ENCODE peak calls at places on chromosome 21, in five cellular contexts. H is epithelial cell of proximal tubule, D is foreskin fibroblast, U is endodermal cell, P is transverse colon. I is an unnamed sample.

GRCh38 chr21:26843912-26844257 is 1.3 kb downstream of the ADAMTS1 start:
- DNase-seq in H (no peak), D (peak; percentile 45), U (no peak), P (no peak), I (no peak)

GRCh38 chr21:45846373-45847160 is 135.0 kb upstream of the COL6A1 start:
- DNase-seq in H (no peak), D (peak; percentile 34), U (peak; percentile 37), P (peak; percentile 24), I (no peak)

GRCh38 chr21:44366586-44367211 is 13.3 kb downstream of the TRPM2 start:
- DNase-seq in H (no peak), D (no peak), U (peak; percentile 34), P (no peak), I (no peak)

GRCh38 chr21:31351438-31351837 is 7.4 kb upstream of the TIAM1 start:
- DNase-seq in H (no peak), D (peak; percentile 82), U (no peak), P (no peak), I (no peak)

GRCh38 chr21:34085129-34085528 is 11.8 kb downstream of the MRPS6 start:
- DNase-seq in H (no peak), D (no peak), U (no peak), P (no peak), I (no peak)

GRCh38 chr21:46005481-46005881 is 23.9 kb downstream of the COL6A1 start:
- DNase-seq in H (no peak), D (peak; percentile 16), U (peak; percentile 52), P (peak; percentile 8), I (no peak)

GRCh38 chr21:45562401-45562800 is 20.2 kb upstream of the SLC19A1 start:
- DNase-seq in H (no peak), D (no peak), U (peak; percentile 15), P (no peak), I (no peak)

GRCh38 chr21:27024316-27024715 is 57.4 kb upstream of the ADAMTS5 start:
- DNase-seq in H (no peak), D (peak; percentile 22), U (no peak), P (no peak), I (no peak)

GRCh38 chr21:34219334-34220020 is 144.3 kb upstream of the KCNE2 start:
- DNase-seq in H (no peak), D (no peak), U (no peak), P (no peak), I (no peak)

GRCh38 chr21:45482899-45483821 is 59.1 kb downstream of the SLC19A1 start:
- DNase-seq in H (no peak), D (no peak), U (no peak), P (no peak), I (no peak)

GRCh38 chr21:45336870-45337269 is 49.2 kb upstream of the POFUT2 start:
- DNase-seq in H (no peak), D (peak; percentile 35), U (peak; percentile 84), P (no peak), I (no peak)

GRCh38 chr21:44892536-44893277 is 19.2 kb upstream of the PTTG1IP start:
- DNase-seq in H (no peak), D (peak; percentile 77), U (peak; percentile 88), P (peak; percentile 74), I (peak; percentile 85)

GRCh38 chr21:44771896-44772525 is 29.6 kb downstream of the UBE2G2 start:
- DNase-seq in H (no peak), D (no peak), U (no peak), P (no peak), I (no peak)

GRCh38 chr21:45592208-45592619 is 50.0 kb upstream of the SLC19A1 start:
- DNase-seq in H (no peak), D (no peak), U (no peak), P (peak; percentile 18), I (peak; percentile 90)

GRCh38 chr21:39029086-39029772 is 154.0 kb downstream of the PSMG1 start:
- DNase-seq in H (no peak), D (peak; percentile 85), U (no peak), P (no peak), I (no peak)

GRCh38 chr21:14943636-14944035 is 121.2 kb downstream of the NRIP1 start:
- DNase-seq in H (no peak), D (no peak), U (no peak), P (no peak), I (no peak)

GRCh38 chr21:44984792-44985440 is 45.1 kb downstream of the SLX9 start:
- DNase-seq in H (no peak), D (no peak), U (peak; percentile 79), P (no peak), I (no peak)

GRCh38 chr21:44506279-44507255 is 33.4 kb downstream of the KRTAP10-1 start:
- DNase-seq in H (no peak), D (no peak), U (no peak), P (no peak), I (no peak)

GRCh38 chr21:28444131-28444530 is 548.5 kb downstream of the LTN1 start:
- DNase-seq in H (no peak), D (peak; percentile 51), U (no peak), P (no peak), I (no peak)

GRCh38 chr21:14273736-14274538 is 58.0 kb downstream of the RBM11 start:
- DNase-seq in H (no peak), D (no peak), U (peak; percentile 85), P (peak; percentile 94), I (no peak)

GRCh38 chr21:28675265-28676041 is 317.2 kb downstream of the LTN1 start:
- DNase-seq in H (no peak), D (peak; percentile 79), U (no peak), P (no peak), I (no peak)

GRCh38 chr21:44681861-44682579 is at the start of gene KRTAP12-1:
- DNase-seq in H (no peak), D (no peak), U (no peak), P (no peak), I (no peak)

GRCh38 chr21:14707265-14708020 is 161.3 kb upstream of the SAMSN1 start:
- DNase-seq in H (no peak), D (no peak), U (no peak), P (no peak), I (no peak)

GRCh38 chr21:37087188-37087587 is 14.1 kb downstream of the TTC3 start:
- DNase-seq in H (no peak), D (peak; percentile 82), U (no peak), P (no peak), I (no peak)
- TF ChIP-seq CTCF in H (peak; percentile 36), D (peak; percentile 18), U (peak; percentile 42), P (peak; percentile 23), I (no peak)

GRCh38 chr21:32916522-32917099 is 109.1 kb upstream of the OLIG2 start:
- DNase-seq in H (no peak), D (no peak), U (no peak), P (no peak), I (no peak)
- TF ChIP-seq CTCF in H (peak; percentile 34), D (no peak), U (peak; percentile 55), P (no peak), I (peak; percentile 37)

GRCh38 chr21:35323947-35324346 is 274.8 kb upstream of the RUNX1 start:
- DNase-seq in H (no peak), D (peak; percentile 63), U (no peak), P (peak; percentile 55), I (no peak)
- TF ChIP-seq CTCF in H (no peak), D (no peak), U (no peak), P (no peak), I (no peak)

GRCh38 chr21:42107881-42108553 is 36.9 kb downstream of the UMODL1 start:
- DNase-seq in H (no peak), D (peak; percentile 75), U (peak; percentile 91), P (peak; percentile 73), I (peak; percentile 95)
- TF ChIP-seq CTCF in H (peak; percentile 81), D (peak; percentile 83), U (peak; percentile 84), P (peak; percentile 49), I (peak; percentile 97)

GRCh38 chr21:17435565-17436543 is 77.0 kb upstream of the CXADR start:
- DNase-seq in H (no peak), D (peak; percentile 10), U (no peak), P (no peak), I (no peak)

GRCh38 chr21:17440955-17441354 is 71.9 kb upstream of the CXADR start:
- DNase-seq in H (no peak), D (no peak), U (no peak), P (no peak), I (no peak)

GRCh38 chr21:17438642-17439041 is 74.2 kb upstream of the CXADR start:
- DNase-seq in H (no peak), D (no peak), U (peak; percentile 85), P (no peak), I (no peak)

GRCh38 chr21:17432732-17433057 is 80.1 kb upstream of the CXADR start:
- DNase-seq in H (no peak), D (no peak), U (no peak), P (no peak), I (no peak)

GRCh38 chr21:17436626-17437111 is 76.2 kb upstream of the CXADR start:
- DNase-seq in H (no peak), D (no peak), U (no peak), P (no peak), I (no peak)
- TF ChIP-seq CTCF in H (no peak), D (no peak), U (no peak), P (no peak), I (no peak)

GRCh38 chr21:17495680-17496079 is 17.2 kb upstream of the CXADR start:
- DNase-seq in H (peak; percentile 73), D (no peak), U (no peak), P (no peak), I (no peak)
- TF ChIP-seq CTCF in H (no peak), D (no peak), U (no peak), P (no peak), I (no peak)

GRCh38 chr21:36159356-36159921 is 2.8 kb downstream of the DOP1B start:
- DNase-seq in H (no peak), D (no peak), U (no peak), P (peak; percentile 74), I (no peak)

GRCh38 chr21:36155603-36156338 is 853 bp upstream of the DOP1B start:
- DNase-seq in H (no peak), D (no peak), U (peak; percentile 68), P (peak; percentile 72), I (no peak)

GRCh38 chr21:36160850-36161178 is 4.2 kb downstream of the DOP1B start:
- DNase-seq in H (no peak), D (no peak), U (no peak), P (no peak), I (no peak)

GRCh38 chr21:36156339-36156814 is 247 bp upstream of the DOP1B start:
- DNase-seq in H (peak; percentile 65), D (peak; percentile 99), U (peak; percentile 100), P (peak; percentile 100), I (peak; percentile 99)

DNA sequence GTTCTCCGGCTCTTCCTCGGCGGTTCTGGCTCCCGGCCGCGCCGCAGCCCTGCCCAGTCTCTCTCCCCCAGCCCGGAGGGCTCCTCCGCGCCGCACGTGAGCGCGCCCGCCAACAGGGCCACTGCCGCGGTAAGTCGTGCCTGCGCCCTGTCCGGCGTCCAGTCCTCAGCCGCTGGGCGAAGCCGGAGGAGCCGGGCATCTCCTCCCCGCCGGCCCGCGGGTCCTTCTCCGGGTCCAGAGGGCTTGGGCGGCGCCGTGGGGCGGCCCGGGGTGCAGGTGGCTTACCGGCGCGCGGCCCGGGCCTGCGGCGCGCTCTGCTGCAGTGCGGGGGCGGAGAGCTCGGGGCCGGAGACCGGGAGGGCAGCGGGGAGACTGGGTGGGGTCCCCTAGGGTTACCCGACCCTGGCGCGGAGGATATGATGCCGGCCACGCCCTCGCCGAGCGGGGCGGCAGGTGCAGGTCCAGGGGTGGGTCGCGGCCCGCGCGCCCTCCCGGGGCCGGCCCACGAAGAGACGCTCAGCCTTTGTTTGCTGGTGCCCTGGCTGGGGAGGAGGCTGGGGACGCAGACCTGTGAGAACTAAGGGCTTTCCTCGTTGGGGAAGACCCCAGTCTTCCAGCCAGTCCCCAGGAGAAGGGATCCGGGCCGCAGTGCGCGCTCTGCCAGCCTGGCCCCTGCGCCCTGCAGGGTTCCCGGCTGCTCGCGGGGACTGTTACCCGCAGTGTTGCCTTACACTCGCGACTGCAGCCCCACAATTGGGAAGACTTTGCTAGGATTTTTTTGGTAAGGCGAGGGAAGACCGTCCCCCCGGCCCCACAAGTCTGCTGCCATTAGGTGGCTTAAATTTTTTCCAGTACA is at the start of gene DOP1B:
- DNase-seq in H (no peak), D (peak; percentile 31), U (no peak), P (peak; percentile 67), I (peak; percentile 54)
- TF ChIP-seq CTCF in H (no peak), D (no peak), U (no peak), P (no peak), I (no peak)

I was measured in GM13977.